ENCODE peak calls at places on chromosome 9, in four cellular contexts. Y is adrenal gland, C is Peyer's patch, J is heart left ventricle. W is an unnamed sample.

GRCh38 chr9:94807556-94807955 is 81.1 kb downstream of the AOPEP start:
- DNase-seq in Y (no peak), C (no peak), J (no peak), W (no peak)

GRCh38 chr9:126373241-126373640 is 46.6 kb downstream of the MVB12B start:
- DNase-seq in Y (no peak), C (no peak), J (no peak), W (peak; percentile 21)

GRCh38 chr9:69012690-69013403 is 1.1 kb downstream of the PRKACG start:
- DNase-seq in Y (no peak), C (no peak), J (no peak), W (no peak)

GRCh38 chr9:6703898-6704639 is 53.7 kb upstream of the KDM4C start:
- DNase-seq in Y (peak; percentile 78), C (peak; percentile 90), J (peak; percentile 88), W (peak; percentile 62)

GRCh38 chr9:113446323-113446740 is 17.2 kb upstream of the RGS3 start:
- DNase-seq in Y (peak; percentile 19), C (no peak), J (no peak), W (no peak)

GRCh38 chr9:136245194-136246150 is at the start of gene QSOX2:
- DNase-seq in Y (peak; percentile 82), C (peak; percentile 82), J (peak; percentile 81), W (peak; percentile 57)

GRCh38 chr9:136373300-136374182 is at the start of gene CARD9:
- DNase-seq in Y (peak; percentile 54), C (no peak), J (no peak), W (no peak)

GRCh38 chr9:29211681-29212589 is 1638.7 kb upstream of the C9orf72 start:
- DNase-seq in Y (peak; percentile 48), C (no peak), J (no peak), W (no peak)

GRCh38 chr9:6153425-6153824 is 62.2 kb upstream of the IL33 start:
- DNase-seq in Y (no peak), C (no peak), J (no peak), W (no peak)

GRCh38 chr9:109455861-109456260 is 42.2 kb downstream of the PTPN3 start:
- DNase-seq in Y (no peak), C (no peak), J (no peak), W (no peak)

GRCh38 chr9:88809836-88810235 is 181.4 kb upstream of the S1PR3 start:
- DNase-seq in Y (no peak), C (no peak), J (no peak), W (no peak)

GRCh38 chr9:8579661-8580060 is 780.1 kb upstream of the DMAC1 start:
- DNase-seq in Y (no peak), C (no peak), J (no peak), W (no peak)

GRCh38 chr9:137873858-137874363 is 3.7 kb upstream of the CACNA1B start:
- DNase-seq in Y (no peak), C (no peak), J (no peak), W (no peak)

GRCh38 chr9:109586993-109587392 is 88.9 kb upstream of the PTPN3 start:
- DNase-seq in Y (no peak), C (no peak), J (no peak), W (no peak)

GRCh38 chr9:88953401-88954029 is 37.8 kb upstream of the S1PR3 start:
- DNase-seq in Y (no peak), C (no peak), J (no peak), W (peak; percentile 62)

GRCh38 chr9:124149992-124150391 is 107.8 kb upstream of the NEK6 start:
- DNase-seq in Y (no peak), C (no peak), J (no peak), W (no peak)

GRCh38 chr9:108551030-108551964 is 304.5 kb downstream of the ACTL7B start:
- DNase-seq in Y (peak; percentile 45), C (no peak), J (no peak), W (peak; percentile 91)

GRCh38 chr9:88535932-88536324 is 950 bp downstream of the NXNL2 start:
- DNase-seq in Y (peak; percentile 35), C (no peak), J (peak; percentile 37), W (no peak)

GRCh38 chr9:96040591-96041461 is 165.3 kb downstream of the ERCC6L2 start:
- DNase-seq in Y (no peak), C (no peak), J (no peak), W (no peak)

GRCh38 chr9:4721736-4722135 is 19.3 kb downstream of the AK3 start:
- DNase-seq in Y (no peak), C (no peak), J (no peak), W (no peak)

GRCh38 chr9:75027187-75028107 is 646 bp downstream of the CARNMT1 start:
- DNase-seq in Y (peak; percentile 85), C (peak; percentile 64), J (peak; percentile 72), W (peak; percentile 27)

GRCh38 chr9:124735121-124735520 is 36.0 kb downstream of the NR6A1 start:
- DNase-seq in Y (no peak), C (no peak), J (no peak), W (no peak)

GRCh38 chr9:93190656-93191353 is 6.9 kb downstream of the WNK2 start:
- DNase-seq in Y (no peak), C (no peak), J (no peak), W (no peak)

GRCh38 chr9:20562051-20562450 is 60.2 kb downstream of the MLLT3 start:
- DNase-seq in Y (no peak), C (no peak), J (no peak), W (no peak)

GRCh38 chr9:970310-971002 is 6.0 kb upstream of the DMRT3 start:
- DNase-seq in Y (no peak), C (no peak), J (no peak), W (no peak)

GRCh38 chr9:96441798-96442445 is 8.0 kb upstream of the HABP4 start:
- DNase-seq in Y (no peak), C (no peak), J (no peak), W (no peak)

GRCh38 chr9:108207611-108208051 is 648.2 kb downstream of the ACTL7B start:
- DNase-seq in Y (no peak), C (no peak), J (no peak), W (no peak)

GRCh38 chr9:21695874-21696341 is 106.5 kb upstream of the MTAP start:
- DNase-seq in Y (no peak), C (no peak), J (no peak), W (no peak)

GRCh38 chr9:21695443-21695842 is 107.0 kb upstream of the MTAP start:
- DNase-seq in Y (no peak), C (no peak), J (no peak), W (no peak)

GRCh38 chr9:21692390-21692789 is 110.0 kb upstream of the MTAP start:
- DNase-seq in Y (no peak), C (no peak), J (no peak), W (no peak)

GRCh38 chr9:21694424-21694823 is 108.0 kb upstream of the MTAP start:
- DNase-seq in Y (no peak), C (no peak), J (no peak), W (no peak)

DNA sequence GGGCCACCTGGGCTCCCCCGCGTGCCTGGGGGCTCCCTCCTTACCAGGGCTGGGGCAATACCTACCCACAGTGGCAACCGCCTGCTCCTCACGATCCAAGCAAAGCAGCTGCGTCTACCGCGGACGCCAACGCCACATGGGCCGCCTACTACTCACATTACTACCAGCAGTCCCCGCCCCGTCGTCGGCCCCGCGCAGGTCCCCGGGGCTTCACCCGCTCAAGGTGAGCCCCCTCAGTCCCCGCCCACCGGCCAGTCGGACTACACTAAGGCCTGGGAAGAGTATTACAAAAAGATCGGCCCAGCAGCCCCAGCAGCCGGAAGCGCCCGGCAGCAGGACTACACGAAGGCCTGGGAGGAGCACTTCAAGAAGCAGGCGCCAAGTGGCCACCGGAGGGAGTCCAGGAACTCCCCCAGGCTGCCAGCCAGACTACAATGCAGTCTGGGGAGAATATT is 106.0 kb upstream of the MTAP start:
- DNase-seq in Y (no peak), C (no peak), J (no peak), W (no peak)
- H3K4me3 ChIP-seq in Y (no peak overlapping the region), C (no peak overlapping the region), J (no peak overlapping the region), W (no peak overlapping the region)

DNA sequence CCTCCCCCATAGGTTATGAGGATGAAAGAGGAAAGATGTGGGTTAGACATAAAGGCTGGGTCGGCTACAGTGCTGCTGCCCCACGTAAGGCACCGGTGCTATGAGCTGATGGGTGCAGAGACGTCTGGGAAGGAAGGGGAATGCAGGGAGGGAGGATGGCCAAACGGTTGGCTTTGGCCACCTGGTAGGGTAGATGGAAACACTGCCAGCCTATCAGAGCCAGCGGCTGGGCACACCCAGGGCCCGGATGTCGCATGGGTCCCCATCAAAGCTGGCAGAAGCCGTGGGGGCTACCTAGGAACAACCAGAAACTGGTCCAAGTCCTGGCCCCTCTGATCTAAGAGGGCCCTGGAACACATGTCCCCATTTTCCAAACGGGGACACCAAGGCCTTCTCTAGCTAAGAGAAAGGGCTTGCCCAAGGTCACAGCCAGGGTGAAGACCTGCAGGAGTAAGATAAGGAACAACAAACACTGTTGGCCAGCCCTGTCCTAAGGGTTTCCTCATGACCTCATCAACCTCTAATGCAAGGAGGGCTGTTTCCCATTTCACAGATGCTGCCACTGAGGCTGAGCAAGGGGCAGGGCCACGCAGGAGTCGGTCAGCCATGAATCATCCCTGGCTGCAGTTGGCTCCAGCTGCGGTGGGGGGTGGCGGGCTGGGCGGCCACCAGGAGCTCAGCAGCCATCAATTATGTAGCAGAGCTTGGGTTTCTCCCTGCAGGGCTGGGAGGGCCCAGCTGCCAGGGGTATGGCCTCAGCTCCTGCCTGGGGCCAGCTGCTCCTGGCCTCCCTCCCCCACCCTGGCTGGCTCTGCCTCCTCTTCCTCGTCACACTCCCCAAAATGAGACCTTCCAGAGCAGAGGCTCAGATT is 4.9 kb downstream of the SH3GLB2 start:
- DNase-seq in Y (peak; percentile 89), C (no peak), J (peak; percentile 63), W (peak; percentile 43)
- H3K27ac ChIP-seq in Y (no peak overlapping the region), C (peak overlapping the region; percentile 46), J (no peak overlapping the region), W (no peak overlapping the region)

GRCh38 chr9:35942286-35942685 is 15.7 kb downstream of the OR2S2 start:
- DNase-seq in Y (no peak), C (no peak), J (no peak), W (no peak)

GRCh38 chr9:35939851-35940250 is 18.1 kb downstream of the OR2S2 start:
- DNase-seq in Y (no peak), C (no peak), J (no peak), W (no peak)

GRCh38 chr9:35938474-35939145 is 19.3 kb downstream of the OR2S2 start:
- DNase-seq in Y (no peak), C (no peak), J (no peak), W (no peak)

GRCh38 chr9:35944173-35944572 is 13.8 kb downstream of the OR2S2 start:
- DNase-seq in Y (no peak), C (no peak), J (no peak), W (no peak)

GRCh38 chr9:35940474-35941467 is 17.2 kb downstream of the OR2S2 start:
- DNase-seq in Y (no peak), C (peak; percentile 39), J (no peak), W (no peak)
- H3K27me3 ChIP-seq in Y (no peaks in the 10 kb centered on the region), C (no peaks in the 10 kb centered on the region), J (no peaks in the 10 kb centered on the region), W (no peaks in the 10 kb centered on the region)

DNA sequence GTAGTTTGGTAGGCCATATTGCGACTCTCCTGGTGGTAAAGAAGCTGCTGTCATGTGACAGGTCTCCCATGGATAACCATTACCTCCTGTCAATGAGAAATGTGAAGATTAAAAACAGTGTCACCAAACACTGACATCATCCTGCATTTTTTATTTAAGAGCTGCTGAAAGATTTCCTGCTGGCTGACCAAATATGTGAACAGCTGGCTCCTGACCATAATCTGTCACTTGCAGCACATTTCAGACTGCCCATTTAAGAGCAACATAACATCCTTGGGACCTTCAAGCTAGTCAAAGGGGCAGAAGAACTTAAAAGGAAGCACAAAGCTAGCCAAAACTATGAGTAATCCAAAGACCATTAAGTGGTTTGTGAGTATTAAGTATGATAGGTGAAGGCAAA is 288.0 kb downstream of the IZUMO3 start:
- DNase-seq in Y (no peak), C (no peak), J (no peak), W (no peak)
- H3K4me3 ChIP-seq in Y (no peak overlapping the region), C (no peak overlapping the region), J (no peak overlapping the region), W (no peak overlapping the region)